ENCODE peak calls at places on chromosomes 4 and X, in four cellular contexts. P, V, X and E are unnamed samples.

GRCh38 chr4:122218762-122219161 is 66.6 kb downstream of the BLTP1 start:
- DNase-seq in P (peak; percentile 2), X (no peak), V (no peak), E (no peak)

GRCh38 chr4:98662619-98663225 is 4.3 kb upstream of the TSPAN5 start:
- DNase-seq in X (no peak), V (peak; percentile 38), P (peak; percentile 82), E (no peak)

GRCh38 chr4:114383721-114384120 is 214.9 kb upstream of the UGT8 start:
- DNase-seq in V (no peak), P (peak; percentile 54), X (no peak), E (no peak)

GRCh38 chrX:357693-358471 is 28.8 kb downstream of the PPP2R3B start:
- DNase-seq in P (no peak), X (no peak), V (no peak), E (no peak)

GRCh38 chrX:153778151-153778551 is 2.7 kb upstream of the SRPK3 start:
- DNase-seq in V (no peak), X (no peak), P (no peak), E (no peak)

GRCh38 chr4:139030614-139031235 is 15.1 kb downstream of the NOCT start:
- DNase-seq in P (peak; percentile 76), V (peak; percentile 71), X (peak; percentile 57), E (peak; percentile 51)

GRCh38 chrX:23548164-23548563 is 119.1 kb upstream of the PRDX4 start:
- DNase-seq in P (no peak), V (no peak), X (no peak), E (no peak)

GRCh38 chrX:23334871-23335599 is 386 bp downstream of the PTCHD1 start:
- DNase-seq in P (peak; percentile 20), V (no peak), X (no peak), E (no peak)

GRCh38 chr4:1460967-1461868 is 55.0 kb upstream of the NKX1-1 start:
- DNase-seq in V (no peak), P (no peak), X (no peak), E (no peak)

GRCh38 chr4:63921561-63921960 is 487.7 kb downstream of the TECRL start:
- DNase-seq in P (no peak), X (no peak), V (no peak), E (no peak)

GRCh38 chr4:181612240-181612639 is 631.0 kb upstream of the TENM3 start:
- DNase-seq in V (no peak), P (peak; percentile 62), X (no peak), E (no peak)

GRCh38 chr4:110106946-110107325 is 91.5 kb downstream of the ELOVL6 start:
- DNase-seq in X (no peak), P (peak; percentile 5), V (no peak), E (no peak)

GRCh38 chrX:69262036-69262905 is 97.0 kb upstream of the PJA1 start:
- DNase-seq in V (no peak), P (no peak), X (no peak), E (no peak)

GRCh38 chrX:154056739-154057367 is 37.2 kb upstream of the IRAK1 start:
- DNase-seq in X (no peak), V (peak; percentile 38), P (no peak), E (no peak)

GRCh38 chrX:71941771-71942170 is 31.1 kb downstream of the NHSL2 start:
- DNase-seq in P (no peak), V (no peak), X (no peak), E (no peak)

GRCh38 chr4:42390622-42391355 is 6.5 kb upstream of the SHISA3 start:
- DNase-seq in P (no peak), V (no peak), X (no peak), E (no peak)

GRCh38 chrX:71184803-71185495 is 38.1 kb upstream of the GJB1 start:
- DNase-seq in P (peak; percentile 32), X (no peak), V (peak; percentile 8), E (no peak)

GRCh38 chrX:126063984-126064383 is 102.1 kb downstream of the DCAF12L2 start:
- DNase-seq in X (no peak), V (no peak), P (no peak), E (no peak)

GRCh38 chr4:93829531-93830089 is 1.1 kb downstream of the ATOH1 start:
- DNase-seq in P (peak; percentile 57), V (no peak), X (no peak), E (no peak)

GRCh38 chr4:155960522-155960921 is 6.9 kb upstream of the CTSO start:
- DNase-seq in V (no peak), X (no peak), P (no peak), E (no peak)

GRCh38 chrX:136636121-136636520 is 11.8 kb upstream of the CD40LG start:
- DNase-seq in V (no peak), P (peak; percentile 85), X (no peak), E (no peak)

GRCh38 chrX:13165266-13165665 is 120.8 kb upstream of the FAM9C start:
- DNase-seq in V (no peak), P (peak; percentile 86), X (no peak), E (no peak)

GRCh38 chrX:65723706-65724105 is 56.3 kb downstream of the MSN start:
- DNase-seq in V (no peak), X (no peak), P (no peak), E (no peak)

GRCh38 chr4:113961322-113961698 is 18.1 kb downstream of the ARSJ start:
- DNase-seq in X (no peak), V (no peak), P (peak; percentile 68), E (no peak)

GRCh38 chr4:140764785-140765392 is 8.7 kb upstream of the TBC1D9 start:
- DNase-seq in P (no peak), X (peak; percentile 8), V (no peak), E (no peak)

GRCh38 chr4:112329672-112330372 is 32.7 kb downstream of the ALPK1 start:
- DNase-seq in P (no peak), X (no peak), V (no peak), E (no peak)

GRCh38 chrX:9467751-9468150 is 2.9 kb downstream of the TBL1X start:
- DNase-seq in P (no peak), X (no peak), V (no peak), E (no peak)

GRCh38 chrX:53195401-53195800 is 29.6 kb downstream of the KDM5C start:
- DNase-seq in V (no peak), X (no peak), P (no peak), E (no peak)

GRCh38 chr4:88451205-88451604 is 5.7 kb upstream of the HERC5 start:
- DNase-seq in V (no peak), P (no peak), X (no peak), E (no peak)

GRCh38 chr4:130712038-130712437 is 1616.1 kb downstream of the C4orf33 start:
- DNase-seq in X (no peak), V (no peak), P (no peak), E (no peak)

GRCh38 chrX:106499473-106499872 is 112.3 kb upstream of the RADX start:
- DNase-seq in P (no peak), X (no peak), V (no peak), E (no peak)

GRCh38 chr4:31682796-31683195 is 962.6 kb downstream of the PCDH7 start:
- DNase-seq in P (no peak), X (peak; percentile 3), V (no peak), E (no peak)

GRCh38 chrX:34826964-34827363 is 115.6 kb upstream of the FAM47B start:
- DNase-seq in X (no peak), V (no peak), P (no peak), E (no peak)

GRCh38 chr4:23945521-23946017 is 55.7 kb upstream of the PPARGC1A start:
- DNase-seq in X (no peak), P (no peak), V (no peak), E (no peak)

GRCh38 chrX:154918060-154918483 is 31.9 kb downstream of the F8A1 start:
- DNase-seq in P (peak; percentile 74), V (peak; percentile 21), X (peak; percentile 60), E (peak; percentile 14)